ENCODE peak calls at places on chromosomes 3 and 15, in ten cellular contexts. V, Q, X, D, L, Z, F, W, E and N are unnamed samples.

GRCh38 chr15:100818927-100819326 is 60.7 kb upstream of the ALDH1A3 start:
- DNase-seq in V (no peak), Q (no peak), X (peak), D (peak), L (no peak), Z (peak), F (no peak), W (no peak), E (peak), N (no peak)

GRCh38 chr3:58567251-58567515 is 10.0 kb downstream of the FAM107A start:
- DNase-seq in V (no peak), Q (no peak), X (no peak), D (no peak), L (no peak), Z (no peak), F (peak), W (no peak), E (no peak), N (no peak)

GRCh38 chr3:45992820-45993219 is 2.8 kb downstream of the FYCO1 start:
- DNase-seq in V (no peak), Q (no peak), X (no peak), D (peak), L (no peak), Z (peak), F (no peak), W (no peak), E (peak), N (no peak)

GRCh38 chr15:51103330-51103729 is 8.6 kb upstream of the TNFAIP8L3 start:
- DNase-seq in V (no peak), Q (no peak), X (no peak), D (no peak), L (no peak), Z (peak), F (no peak), W (no peak), E (peak), N (peak)

GRCh38 chr3:114892117-114892870 is 254.8 kb downstream of the ZBTB20 start:
- DNase-seq in V (no peak), Q (no peak), X (no peak), D (no peak), L (no peak), Z (no peak), F (no peak), W (no peak), E (no peak), N (no peak)

GRCh38 chr3:194995334-194995733 is 275.6 kb downstream of the XXYLT1 start:
- DNase-seq in V (no peak), Q (no peak), X (no peak), D (no peak), L (no peak), Z (no peak), F (no peak), W (no peak), E (no peak), N (no peak)

GRCh38 chr3:197339841-197340520 is 41.6 kb upstream of the DLG1 start:
- DNase-seq in V (no peak), Q (no peak), X (peak), D (no peak), L (peak), Z (peak), F (no peak), W (no peak), E (peak), N (peak)

GRCh38 chr15:38508647-38509046 is 54.7 kb downstream of the FAM98B start:
- DNase-seq in V (no peak), Q (no peak), X (no peak), D (no peak), L (no peak), Z (no peak), F (no peak), W (no peak), E (no peak), N (no peak)

GRCh38 chr15:78691873-78692421 is 50.9 kb upstream of the CHRNB4 start:
- DNase-seq in V (no peak), Q (no peak), X (no peak), D (no peak), L (no peak), Z (no peak), F (no peak), W (peak), E (no peak), N (peak)

GRCh38 chr3:106261396-106261795 is 392.6 kb upstream of the CBLB start:
- DNase-seq in V (no peak), Q (no peak), X (no peak), D (no peak), L (no peak), Z (peak), F (no peak), W (no peak), E (no peak), N (no peak)

GRCh38 chr3:106256249-106256957 is 387.6 kb upstream of the CBLB start:
- DNase-seq in V (no peak), Q (no peak), X (no peak), D (no peak), L (no peak), Z (no peak), F (no peak), W (no peak), E (no peak), N (no peak)

GRCh38 chr3:106257172-106257571 is 388.4 kb upstream of the CBLB start:
- DNase-seq in V (no peak), Q (no peak), X (no peak), D (no peak), L (no peak), Z (no peak), F (no peak), W (no peak), E (no peak), N (no peak)

GRCh38 chr3:106251160-106251892 is 382.5 kb upstream of the CBLB start:
- DNase-seq in V (no peak), Q (no peak), X (no peak), D (no peak), L (no peak), Z (no peak), F (no peak), W (no peak), E (peak), N (peak)

DNA sequence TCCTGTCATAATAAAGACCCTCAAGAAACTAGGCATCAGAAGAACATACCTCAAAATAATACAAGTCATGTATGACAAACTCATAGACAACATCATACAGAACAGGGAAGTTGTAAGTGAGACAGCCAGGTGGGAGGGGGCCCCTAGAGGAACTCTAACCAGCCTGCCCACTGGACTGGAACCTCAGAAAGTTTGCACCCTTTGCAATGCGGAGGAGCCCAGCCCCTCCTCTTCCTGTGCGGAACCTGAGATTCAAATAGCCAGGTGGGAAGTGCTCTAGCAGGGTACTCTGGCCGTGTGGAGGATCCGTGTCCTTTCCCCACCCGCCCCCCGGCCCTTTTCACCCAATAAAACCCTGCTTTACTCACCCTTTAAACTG is 387.0 kb upstream of the CBLB start:
- DNase-seq in V (no peak), Q (no peak), X (no peak), D (no peak), L (no peak), Z (no peak), F (no peak), W (no peak), E (no peak), N (no peak)
- H3K4me3 ChIP-seq in V (peak), Q (no peak), X (no peak), D (no peak), L (no peak), Z (no peak), F (no peak), W (no peak), E (no peak), N (no peak)

GRCh38 chr15:68272797-68273271 is 4.7 kb upstream of the FEM1B start:
- DNase-seq in V (no peak), Q (no peak), X (peak), D (no peak), L (no peak), Z (peak), F (no peak), W (no peak), E (peak), N (peak)

GRCh38 chr15:68268405-68268804 is 9.1 kb upstream of the FEM1B start:
- DNase-seq in V (no peak), Q (no peak), X (no peak), D (no peak), L (no peak), Z (no peak), F (no peak), W (no peak), E (no peak), N (peak)

GRCh38 chr15:68275165-68275746 is 2.3 kb upstream of the FEM1B start:
- DNase-seq in V (no peak), Q (no peak), X (no peak), D (no peak), L (no peak), Z (no peak), F (peak), W (peak), E (no peak), N (peak)

GRCh38 chr15:68274184-68274848 is 3.2 kb upstream of the FEM1B start:
- DNase-seq in V (no peak), Q (no peak), X (no peak), D (no peak), L (no peak), Z (no peak), F (no peak), W (no peak), E (no peak), N (no peak)

DNA sequence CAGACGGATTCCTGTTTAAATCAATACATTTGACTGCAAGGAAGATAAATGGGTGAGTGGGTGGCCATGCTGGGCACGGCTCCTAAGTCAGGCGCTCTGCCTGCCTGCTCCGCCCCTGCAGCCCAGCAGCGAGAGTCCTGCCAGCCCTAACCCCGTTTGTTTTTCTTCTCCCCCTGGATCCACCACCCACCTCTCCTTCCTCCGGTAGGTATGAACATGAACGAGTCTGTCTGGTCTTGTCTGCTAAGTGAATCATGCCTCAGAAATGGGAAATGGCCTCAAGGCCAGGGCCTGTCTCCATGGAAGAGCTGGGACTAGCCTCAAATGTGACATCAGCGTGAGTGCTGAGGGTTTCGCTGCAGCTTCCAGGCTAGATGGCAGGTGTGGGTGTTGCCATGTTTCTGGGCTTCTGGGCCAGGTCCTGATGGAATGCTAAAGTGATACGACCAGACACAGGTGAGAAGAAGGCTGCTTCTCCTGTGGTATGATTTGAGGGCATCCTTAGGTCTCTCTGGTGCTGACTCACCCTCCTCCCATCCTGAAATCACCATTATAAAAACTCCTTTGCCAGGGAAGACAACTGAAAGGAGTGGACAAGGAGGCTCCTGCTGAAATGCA is 5.6 kb upstream of the FEM1B start:
- DNase-seq in V (no peak), Q (no peak), X (peak), D (no peak), L (no peak), Z (peak), F (no peak), W (no peak), E (peak), N (peak)
- H3K4me3 ChIP-seq in V (peak), Q (no peak), X (no peak), D (peak), L (no peak), Z (no peak), F (no peak), W (no peak), E (peak), N (no peak)

GRCh38 chr15:40872791-40873526 is 1.1 kb downstream of the RHOV start:
- DNase-seq in V (no peak), Q (no peak), X (no peak), D (no peak), L (no peak), Z (no peak), F (no peak), W (no peak), E (no peak), N (no peak)

GRCh38 chr15:40871749-40872617 is 2.1 kb downstream of the RHOV start:
- DNase-seq in V (no peak), Q (peak), X (no peak), D (no peak), L (peak), Z (no peak), F (peak), W (peak), E (no peak), N (peak)

GRCh38 chr15:40870716-40871115 is 3.3 kb downstream of the RHOV start:
- DNase-seq in V (no peak), Q (no peak), X (no peak), D (no peak), L (no peak), Z (no peak), F (no peak), W (no peak), E (no peak), N (no peak)

GRCh38 chr15:40875996-40876740 is 2.1 kb upstream of the RHOV start:
- DNase-seq in V (no peak), Q (no peak), X (no peak), D (no peak), L (peak), Z (no peak), F (no peak), W (no peak), E (no peak), N (peak)

GRCh38 chr15:40873625-40874561 is at the start of gene RHOV:
- DNase-seq in V (no peak), Q (peak), X (peak), D (no peak), L (peak), Z (peak), F (peak), W (peak), E (no peak), N (peak)
- H3K4me3 ChIP-seq in V (peak), Q (peak), X (peak), D (peak), L (peak), Z (peak), F (peak), W (peak), E (peak), N (peak)

GRCh38 chr15:40160689-40161688 is at the start of gene BUB1B:
- DNase-seq in V (peak), Q (peak), X (peak), D (peak), L (peak), Z (peak), F (peak), W (peak), E (peak), N (peak)
- H3K4me3 ChIP-seq in V (peak), Q (peak), X (peak), D (peak), L (peak), Z (peak), F (peak), W (peak), E (peak), N (peak)

DNA sequence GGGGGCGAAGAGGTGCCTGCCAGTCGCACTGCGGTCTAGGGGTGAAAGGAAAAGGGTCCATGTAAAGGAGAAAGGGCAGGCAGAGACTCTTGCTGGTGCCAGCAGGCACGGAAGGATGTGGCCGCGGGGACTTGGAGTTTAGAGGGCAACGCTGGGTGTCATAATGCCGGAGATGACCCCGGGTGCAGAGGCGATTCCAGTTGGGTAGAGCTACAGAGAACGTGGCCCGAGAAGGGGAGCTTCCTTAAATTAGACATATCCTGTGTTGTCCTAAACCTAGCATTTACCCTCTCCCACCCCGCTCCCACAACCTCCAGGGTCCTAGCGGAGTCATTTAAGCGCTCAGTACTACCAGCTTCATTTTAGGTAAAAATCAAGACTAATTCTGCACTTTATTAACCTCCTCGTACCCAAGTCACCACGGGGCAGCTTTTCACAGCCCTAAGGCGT is 245.7 kb upstream of the TOPAZ1 start:
- DNase-seq in V (no peak), Q (no peak), X (no peak), D (no peak), L (no peak), Z (no peak), F (no peak), W (no peak), E (no peak), N (peak)
- H3K4me3 ChIP-seq in V (peak), Q (peak), X (peak), D (peak), L (peak), Z (no peak), F (peak), W (peak), E (peak), N (peak)

DNA sequence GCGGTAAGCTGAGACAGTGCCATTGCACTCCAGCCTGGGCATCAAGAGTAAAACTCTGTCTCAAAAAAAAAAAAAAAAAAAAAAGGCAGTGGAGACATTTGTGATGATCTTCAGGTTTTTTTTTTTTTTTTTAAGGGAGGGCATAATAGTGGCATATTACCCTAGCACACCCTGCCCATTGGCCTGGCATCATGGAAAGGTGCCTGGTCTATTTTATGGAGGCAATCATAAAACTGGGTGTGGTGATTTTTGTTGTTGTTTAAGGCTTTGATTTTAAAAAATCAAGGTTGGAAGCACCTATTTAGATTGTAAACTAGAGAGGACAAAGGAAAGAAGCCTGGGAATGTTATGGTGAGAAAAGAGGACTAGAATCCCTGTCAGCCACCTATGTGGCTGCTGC is 6.0 kb downstream of the IQGAP1 start:
- DNase-seq in V (no peak), Q (no peak), X (no peak), D (no peak), L (peak), Z (no peak), F (no peak), W (no peak), E (no peak), N (no peak)
- H3K4me3 ChIP-seq in V (no peak), Q (no peak), X (no peak), D (no peak), L (no peak), Z (no peak), F (no peak), W (no peak), E (no peak), N (no peak)

DNA sequence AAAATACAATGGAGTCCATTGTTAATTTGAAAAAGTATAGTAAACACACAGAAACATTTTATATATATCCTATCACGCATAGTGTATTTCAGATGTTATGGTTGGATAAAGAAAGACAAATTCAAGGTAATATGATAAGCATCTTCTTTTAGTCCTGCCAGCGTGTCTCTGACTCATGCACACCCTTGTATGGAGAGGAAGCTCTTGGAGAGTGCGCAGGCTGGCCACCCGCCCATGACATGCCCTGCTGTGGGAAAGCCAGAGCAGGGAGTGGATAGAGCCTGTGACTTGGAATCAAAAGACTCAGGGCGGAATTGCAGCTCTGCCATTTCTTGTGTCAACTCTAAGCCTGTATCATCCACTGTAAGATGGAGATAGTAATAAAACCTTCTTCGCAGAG is 23.0 kb upstream of the COPG1 start:
- DNase-seq in V (no peak), Q (peak), X (peak), D (peak), L (peak), Z (peak), F (peak), W (peak), E (peak), N (peak)
- H3K4me3 ChIP-seq in V (no peak), Q (no peak), X (no peak), D (no peak), L (no peak), Z (no peak), F (no peak), W (no peak), E (no peak), N (no peak)

GRCh38 chr3:71785594-71786472 is 885 bp upstream of the PROK2 start:
- DNase-seq in V (no peak), Q (no peak), X (no peak), D (no peak), L (no peak), Z (no peak), F (no peak), W (no peak), E (no peak), N (no peak)
- H3K4me3 ChIP-seq in V (no peak), Q (peak), X (no peak), D (no peak), L (no peak), Z (no peak), F (peak), W (peak), E (no peak), N (no peak)

GRCh38 chr15:69478259-69478687 is 25.7 kb downstream of the RPLP1 start:
- DNase-seq in V (no peak), Q (peak), X (no peak), D (no peak), L (peak), Z (peak), F (no peak), W (peak), E (peak), N (no peak)

GRCh38 chr15:69484837-69485236 is 32.2 kb downstream of the RPLP1 start:
- DNase-seq in V (no peak), Q (no peak), X (no peak), D (no peak), L (peak), Z (no peak), F (no peak), W (peak), E (no peak), N (no peak)

GRCh38 chr15:69480932-69481331 is 28.3 kb downstream of the RPLP1 start:
- DNase-seq in V (no peak), Q (no peak), X (no peak), D (no peak), L (no peak), Z (no peak), F (no peak), W (no peak), E (no peak), N (peak)

GRCh38 chr15:69479971-69480370 is 27.4 kb downstream of the RPLP1 start:
- DNase-seq in V (no peak), Q (no peak), X (no peak), D (no peak), L (no peak), Z (no peak), F (no peak), W (no peak), E (no peak), N (no peak)

GRCh38 chr15:69482686-69483256 is 30.2 kb downstream of the RPLP1 start:
- DNase-seq in V (no peak), Q (no peak), X (no peak), D (no peak), L (no peak), Z (no peak), F (no peak), W (peak), E (no peak), N (no peak)
- H3K4me3 ChIP-seq in V (no peak), Q (no peak), X (no peak), D (no peak), L (no peak), Z (no peak), F (no peak), W (no peak), E (no peak), N (no peak)

DNA sequence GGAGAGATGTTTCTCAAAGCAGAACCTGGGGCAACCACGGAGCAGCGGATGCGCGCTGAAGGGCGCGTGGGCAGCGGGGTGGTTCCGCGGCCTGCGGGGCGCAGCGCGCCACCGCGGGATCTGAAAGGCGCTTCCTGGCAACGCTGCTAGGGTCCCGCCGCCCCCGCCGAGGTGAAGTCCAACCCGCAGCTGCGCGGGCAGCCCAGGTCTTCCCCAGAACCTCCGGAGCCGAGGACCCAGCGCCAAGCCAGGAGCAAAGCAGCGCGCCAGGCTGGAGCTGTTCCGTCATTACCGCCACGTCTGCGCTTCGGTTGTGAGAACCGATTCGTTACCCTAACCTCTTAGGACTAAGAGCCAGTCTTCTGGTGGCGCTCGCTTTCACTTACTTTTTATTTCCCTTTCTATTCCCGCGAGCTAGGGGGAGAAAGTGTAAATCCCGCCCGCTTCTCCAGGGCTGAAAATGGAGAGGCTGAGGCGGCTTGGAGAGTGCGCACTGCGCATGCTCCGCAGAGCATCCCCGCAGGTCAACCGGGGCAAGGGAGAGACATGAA is 3.2 kb upstream of the GABRG3 start:
- DNase-seq in V (no peak), Q (no peak), X (no peak), D (no peak), L (no peak), Z (no peak), F (no peak), W (no peak), E (no peak), N (no peak)
- H3K4me3 ChIP-seq in V (no peak), Q (no peak), X (peak), D (no peak), L (no peak), Z (no peak), F (no peak), W (no peak), E (no peak), N (no peak)